ENCODE peak calls at places on chromosomes 12 and 14, in six cellular contexts. W is colonic mucosa, P is GM12878, J is cardiac muscle cell, K is pancreas, D is OCI-LY7. R is an unnamed sample.
A peak's percentile ranks its signal among the peaks of the same experiment; 100 is the strongest.

GRCh38 chr12:54040148-54040494 is 7.3 kb downstream of the HOXC5 start:
- DNase-seq in W (no peak), P (no peak), J (no peak), K (no peak), D (peak; percentile 46), R (no peak)

GRCh38 chr12:67813509-67813908 is 165.0 kb downstream of the DYRK2 start:
- DNase-seq in J (no peak), K (no peak), P (no peak), W (no peak), D (no peak), R (no peak)

GRCh38 chr12:100675432-100675831 is 101.9 kb downstream of the GAS2L3 start:
- DNase-seq in K (no peak), P (no peak), W (no peak), J (peak; percentile 81), D (no peak), R (no peak)

GRCh38 chr12:113007166-113007565 is 28.8 kb downstream of the OAS2 start:
- DNase-seq in K (no peak), P (no peak), D (no peak), W (no peak), J (peak; percentile 48), R (peak; percentile 60)

GRCh38 chr14:96117101-96117897 is 78.1 kb downstream of the C14orf132 start:
- DNase-seq in W (no peak), J (peak; percentile 27), D (no peak), K (no peak), P (no peak), R (peak; percentile 59)

GRCh38 chr12:73841963-73842362 is 695.7 kb upstream of the ATXN7L3B start:
- DNase-seq in J (no peak), D (no peak), W (no peak), P (no peak), K (no peak), R (no peak)

GRCh38 chr12:29398495-29398894 is 17.5 kb upstream of the ERGIC2 start:
- DNase-seq in K (no peak), D (no peak), J (no peak), P (no peak), W (no peak), R (no peak)

GRCh38 chr12:27705263-27705662 is 5.4 kb upstream of the MRPS35 start:
- DNase-seq in P (no peak), W (no peak), K (no peak), D (no peak), J (no peak), R (no peak)

GRCh38 chr12:24778486-24779304 is 170.2 kb downstream of the BCAT1 start:
- DNase-seq in P (peak; percentile 8), D (peak; percentile 52), J (peak; percentile 75), W (no peak), K (no peak), R (no peak)

GRCh38 chr14:34065222-34065621 is 114.3 kb upstream of the EGLN3 start:
- DNase-seq in K (no peak), P (no peak), J (no peak), W (no peak), D (no peak), R (no peak)

GRCh38 chr14:34063470-34064164 is 112.7 kb upstream of the EGLN3 start:
- DNase-seq in J (no peak), W (no peak), D (no peak), P (no peak), K (no peak), R (no peak)

GRCh38 chr14:34062353-34062973 is 111.6 kb upstream of the EGLN3 start:
- DNase-seq in W (no peak), K (no peak), D (no peak), J (no peak), P (no peak), R (no peak)

GRCh38 chr14:34064349-34064748 is 113.5 kb upstream of the EGLN3 start:
- DNase-seq in J (peak; percentile 79), K (no peak), P (no peak), W (peak; percentile 48), D (no peak), R (no peak)

GRCh38 chr14:34063042-34063441 is 112.2 kb upstream of the EGLN3 start:
- DNase-seq in P (no peak), J (no peak), W (no peak), D (no peak), K (no peak), R (no peak)
- H3K4me1 ChIP-seq in P (peaks cover 11% of the 10 kb centered on the region), J (no peaks in the 10 kb centered on the region), W (no peaks in the 10 kb centered on the region), D (no peaks in the 10 kb centered on the region), K (no peaks in the 10 kb centered on the region), R (peaks cover 17% of the 10 kb centered on the region)

DNA sequence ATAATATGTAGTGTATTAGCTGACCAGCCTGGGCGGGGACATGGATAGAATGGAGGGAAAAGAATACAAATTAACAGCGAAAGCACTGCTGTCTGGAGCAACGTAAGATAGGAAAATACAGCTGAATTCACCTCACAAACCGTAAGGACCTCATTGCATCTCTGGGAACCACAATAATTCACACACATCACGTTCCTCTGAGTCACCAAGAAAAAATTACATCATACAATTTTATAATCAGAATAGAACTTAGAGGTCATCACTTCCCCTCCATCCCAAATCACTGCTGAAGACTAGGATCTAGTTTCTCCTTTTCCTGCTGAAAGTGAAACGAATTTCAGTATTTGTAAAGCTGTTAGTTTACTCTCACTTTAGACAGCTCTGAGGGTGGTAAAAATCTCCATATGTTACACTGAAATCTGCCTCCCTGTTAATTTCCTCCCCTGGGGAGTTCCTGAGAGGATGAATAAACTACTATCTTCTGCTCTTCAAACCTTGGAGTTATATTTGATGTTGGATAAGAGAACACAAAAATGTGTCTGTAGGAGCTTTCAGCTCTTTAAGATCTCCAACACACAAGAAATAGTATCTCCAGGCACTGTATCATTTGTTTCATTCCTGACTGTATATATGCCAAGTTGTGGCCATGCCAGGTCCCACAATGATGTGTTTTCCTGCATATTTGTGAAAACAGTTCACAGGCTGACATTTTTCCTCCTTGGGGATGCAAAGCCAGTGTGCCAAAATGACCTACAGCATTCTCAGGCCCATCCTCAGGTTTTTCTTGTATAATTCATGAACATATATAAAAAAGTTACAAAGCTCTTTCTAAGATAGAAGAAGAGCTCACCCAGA is 63.8 kb upstream of the SSTR1 start:
- DNase-seq in J (peak; percentile 69), D (no peak), P (no peak), W (no peak), K (no peak), R (no peak)
- H3K27ac ChIP-seq in J (no peak overlapping the region), D (no peak overlapping the region), P (no peak overlapping the region), W (no peak overlapping the region), K (no peak overlapping the region), R (no peak overlapping the region)

DNA sequence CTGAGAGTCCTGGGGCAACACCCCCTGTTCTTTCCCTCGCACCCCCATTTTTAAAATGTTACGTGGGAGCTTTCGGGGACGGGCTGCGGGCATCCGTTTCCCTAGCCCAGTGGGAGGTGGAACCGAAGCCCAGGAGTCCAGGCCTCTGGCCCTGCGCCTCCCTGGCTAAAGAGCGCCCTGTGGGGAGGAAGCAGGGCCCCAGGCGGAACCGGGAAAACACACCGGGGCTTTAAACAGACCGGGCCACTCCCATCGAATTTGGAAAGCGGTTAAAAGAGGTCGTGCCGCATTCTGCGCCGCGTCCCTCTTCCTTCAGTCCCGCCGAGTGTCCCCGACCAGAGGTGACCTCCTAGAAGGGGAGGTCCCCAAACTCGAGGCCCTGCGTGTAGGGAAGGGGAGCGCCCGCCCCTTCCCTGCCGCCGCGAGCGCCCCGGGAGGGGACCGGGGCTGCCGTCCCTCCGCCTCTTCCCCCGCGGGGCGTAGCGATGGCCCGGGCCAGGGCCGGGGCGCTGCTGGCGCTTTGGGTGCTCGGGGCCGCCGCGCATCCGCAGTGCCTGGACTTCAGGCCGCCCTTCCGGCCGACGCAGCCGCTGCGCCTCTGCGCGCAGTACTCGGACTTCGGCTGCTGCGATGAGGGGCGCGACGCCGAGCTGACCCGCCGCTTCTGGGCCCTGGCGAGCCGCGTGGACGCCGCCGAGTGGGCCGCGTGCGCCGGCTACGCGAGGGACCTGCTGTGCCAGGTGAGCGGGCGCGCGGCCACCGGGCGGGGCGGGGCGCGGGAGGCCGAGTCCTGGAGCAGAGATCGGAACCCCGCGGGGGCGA is at the start of gene HHIPL1:
- DNase-seq in D (no peak), P (no peak), J (peak; percentile 64), K (peak; percentile 66), W (no peak), R (no peak)
- H3K4me3 ChIP-seq in D (no peak within 1 kb of the TSS), P (no peak within 1 kb of the TSS), J (peak within 1 kb of the TSS; percentile 11), K (peak within 1 kb of the TSS; percentile 49), W (peak within 1 kb of the TSS; percentile 33), R (peak within 1 kb of the TSS; percentile 25)

GRCh38 chr12:89453579-89453978 is 71.0 kb downstream of the GALNT4 start:
- DNase-seq in P (no peak), K (no peak), D (no peak), J (peak; percentile 86), W (no peak), R (no peak)
- H3K4me1 ChIP-seq in P (no peaks in the 10 kb centered on the region), K (no peaks in the 10 kb centered on the region), D (no peaks in the 10 kb centered on the region), J (peaks cover 41% of the 10 kb centered on the region), W (no peaks in the 10 kb centered on the region), R (peaks cover 52% of the 10 kb centered on the region)

DNA sequence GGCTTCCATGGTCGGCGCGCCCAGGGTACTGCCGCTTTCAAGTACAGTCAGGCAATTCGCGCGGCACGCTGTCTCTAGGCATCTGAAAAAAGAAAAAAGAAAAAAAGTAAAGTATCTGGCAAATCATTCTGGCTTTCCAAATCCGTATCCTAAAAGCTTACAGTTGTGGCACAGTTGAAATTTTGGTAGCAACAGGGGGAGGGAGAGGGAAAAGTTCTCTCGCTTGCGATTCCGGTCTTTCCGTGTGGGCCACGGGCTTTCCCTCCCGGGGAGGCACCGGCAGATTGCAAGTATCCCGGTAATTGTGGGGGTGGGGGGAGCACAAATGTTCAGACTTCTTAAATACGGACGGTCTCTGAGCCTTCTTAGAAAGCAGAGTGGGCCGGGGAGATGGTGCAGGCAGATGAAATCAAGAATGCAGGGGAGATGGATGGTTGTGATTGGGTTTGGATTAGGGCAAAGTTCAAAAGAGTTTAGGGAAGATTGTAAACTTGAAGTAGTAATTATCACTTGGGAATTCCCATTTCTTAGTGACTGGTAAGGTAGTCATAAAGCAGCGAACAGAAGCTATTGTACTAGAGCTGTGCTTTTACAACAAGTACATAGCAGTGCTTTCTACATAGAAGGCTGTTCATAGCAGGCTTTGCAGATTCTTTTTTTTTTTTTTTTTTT is 1.2 kb downstream of the SOCS2 start:
- DNase-seq in K (no peak), J (no peak), W (peak; percentile 55), P (no peak), D (no peak), R (no peak)
- H3K27ac ChIP-seq in K (no peak overlapping the region), J (no peak overlapping the region), W (peak overlapping the region; percentile 93), P (no peak overlapping the region), D (no peak overlapping the region), R (no peak overlapping the region)

DNA sequence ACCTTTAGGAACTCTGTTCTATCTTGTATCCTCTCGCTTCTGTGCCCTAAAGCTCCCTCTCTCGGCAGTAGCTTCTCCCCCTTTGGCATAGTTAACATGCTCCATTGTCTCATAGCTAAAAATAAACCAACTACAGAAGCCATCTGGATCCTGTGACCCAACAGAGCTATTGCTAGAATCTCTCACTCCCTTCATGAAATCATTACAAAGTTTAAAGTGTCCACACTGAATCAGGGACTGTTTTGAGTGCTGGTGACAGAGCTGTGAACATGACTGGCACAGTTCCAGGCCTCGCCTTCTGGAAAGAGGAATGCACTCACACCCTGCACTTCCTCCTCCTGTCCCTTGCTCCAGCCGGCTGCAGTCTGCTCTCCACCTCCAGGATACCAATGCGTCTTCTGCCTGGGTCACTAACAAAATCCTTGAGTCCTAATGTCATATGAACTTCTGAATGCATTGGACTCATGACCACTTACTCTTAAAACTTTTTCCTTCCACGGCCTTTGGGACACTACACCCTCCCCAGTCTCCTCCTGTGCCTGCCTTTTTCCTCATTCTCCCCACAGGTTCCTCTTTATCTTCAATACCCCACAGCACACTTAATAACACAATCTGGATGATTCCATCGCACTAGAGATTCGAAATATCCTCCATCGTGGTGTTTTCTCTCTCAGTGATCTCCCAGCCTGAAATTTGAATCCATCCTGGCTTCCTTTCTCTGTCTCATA is 13.2 kb downstream of the PLBD1 start:
- DNase-seq in W (peak; percentile 94), D (no peak), K (peak; percentile 91), P (no peak), J (peak; percentile 45), R (no peak)
- H3K4me3 ChIP-seq in W (no peak overlapping the region), D (no peak overlapping the region), K (no peak overlapping the region), P (no peak overlapping the region), J (no peak overlapping the region), R (no peak overlapping the region)